ENCODE peak calls at places on chromosome 22, in ten cellular contexts. H is colonic mucosa, F is heart left ventricle, N is thoracic aorta, L is pancreas, B is tibial artery, M is heart right ventricle, X is PC-9, C is RWPE2, S is hepatocyte. R is an unnamed sample. For H3K4me1, the result is how much of the 10 kb centered on the place peaks cover.

GRCh38 chr22:46081831-46082210 is 68.5 kb upstream of the PPARA start:
- DNase-seq in H (no peak), F (no peak), N (no peak), L (peak), B (no peak), M (peak), X (no peak), C (no peak), S (no peak), R (no peak)

GRCh38 chr22:37154925-37155712 is 5.4 kb upstream of the IL2RB start:
- DNase-seq in H (no peak), F (no peak), N (no peak), L (no peak), B (no peak), M (no peak), X (peak), C (no peak), S (no peak), R (no peak)

GRCh38 chr22:24494182-24494534 is 974 bp upstream of the UPB1 start:
- DNase-seq in H (no peak), F (no peak), N (no peak), L (no peak), B (no peak), M (no peak), X (no peak), C (no peak), S (no peak), R (no peak)

GRCh38 chr22:44574057-44574456 is 76.0 kb upstream of the RTL6 start:
- DNase-seq in H (no peak), F (no peak), N (peak), L (peak), B (peak), M (no peak), X (peak), C (peak), S (peak), R (no peak)

GRCh38 chr22:43203471-43203981 is 16.6 kb upstream of the TTLL12 start:
- DNase-seq in H (no peak), F (no peak), N (no peak), L (no peak), B (no peak), M (no peak), X (no peak), C (no peak), S (no peak), R (no peak)

GRCh38 chr22:23063539-23064380 is 6.6 kb upstream of the GNAZ start:
- DNase-seq in H (peak), F (no peak), N (no peak), L (no peak), B (peak), M (peak), X (no peak), C (peak), S (peak), R (no peak)

GRCh38 chr22:43296279-43296902 is 46.8 kb downstream of the SCUBE1 start:
- DNase-seq in H (no peak), F (no peak), N (no peak), L (no peak), B (no peak), M (no peak), X (no peak), C (no peak), S (peak), R (no peak)

GRCh38 chr22:40446203-40446602 is 75.8 kb downstream of the SGSM3 start:
- DNase-seq in H (no peak), F (no peak), N (no peak), L (no peak), B (peak), M (no peak), X (no peak), C (no peak), S (no peak), R (no peak)

GRCh38 chr22:44309137-44309536 is 3.6 kb downstream of the SHISAL1 start:
- DNase-seq in H (peak), F (no peak), N (no peak), L (no peak), B (peak), M (no peak), X (peak), C (peak), S (peak), R (peak)

GRCh38 chr22:25057013-25057881 is 104.7 kb downstream of the KIAA1671 start:
- DNase-seq in H (peak), F (peak), N (no peak), L (peak), B (no peak), M (peak), X (no peak), C (no peak), S (peak), R (peak)

GRCh38 chr22:44664149-44664548 is 37.9 kb upstream of the PRR5 start:
- DNase-seq in H (peak), F (peak), N (no peak), L (no peak), B (peak), M (peak), X (no peak), C (no peak), S (peak), R (peak)

GRCh38 chr22:24981656-24982055 is 29.1 kb downstream of the KIAA1671 start:
- DNase-seq in H (no peak), F (no peak), N (no peak), L (no peak), B (no peak), M (no peak), X (no peak), C (no peak), S (no peak), R (no peak)

GRCh38 chr22:43550024-43550620 is 138.3 kb downstream of the MPPED1 start:
- DNase-seq in H (no peak), F (no peak), N (no peak), L (no peak), B (peak), M (no peak), X (no peak), C (no peak), S (no peak), R (peak)

GRCh38 chr22:44311855-44312170 is 938 bp downstream of the SHISAL1 start:
- DNase-seq in H (no peak), F (no peak), N (no peak), L (no peak), B (no peak), M (no peak), X (no peak), C (no peak), S (peak), R (no peak)

DNA sequence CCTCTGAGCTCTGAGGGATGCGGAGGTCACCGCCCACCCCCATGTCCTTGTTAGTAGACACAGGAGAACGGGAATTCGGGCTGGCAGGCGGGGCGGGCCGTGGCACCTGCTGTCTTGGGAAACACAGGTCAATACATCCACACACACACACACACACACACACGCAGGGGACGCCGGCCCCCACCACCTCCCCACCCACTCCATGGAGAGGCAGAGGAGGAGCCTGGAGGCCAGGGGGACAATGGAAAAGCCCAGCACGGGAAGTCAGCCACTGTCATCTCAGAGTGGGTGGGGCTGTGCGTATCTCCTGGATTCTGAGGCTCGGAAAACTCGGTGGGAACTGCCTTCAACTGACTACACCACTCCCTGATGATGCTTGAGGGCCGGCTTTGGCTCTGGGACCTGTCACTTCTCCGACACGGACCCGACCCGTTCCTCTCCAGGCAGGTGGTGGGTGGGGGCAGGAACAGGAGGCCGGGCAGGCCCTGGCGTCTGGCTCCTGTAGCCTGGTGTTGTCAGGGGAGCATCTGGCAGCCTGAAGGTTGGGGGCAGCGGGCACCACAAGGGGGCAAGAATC is 18.5 kb upstream of the TMEM184B start:
- DNase-seq in H (peak), F (peak), N (no peak), L (no peak), B (no peak), M (no peak), X (peak), C (no peak), S (peak), R (no peak)
- TF ChIP-seq CTCF in H (no peak), F (no peak), N (no peak), L (no peak), B (no peak), M (no peak), X (no peak), C (no peak), S (no peak), R (no peak)

DNA sequence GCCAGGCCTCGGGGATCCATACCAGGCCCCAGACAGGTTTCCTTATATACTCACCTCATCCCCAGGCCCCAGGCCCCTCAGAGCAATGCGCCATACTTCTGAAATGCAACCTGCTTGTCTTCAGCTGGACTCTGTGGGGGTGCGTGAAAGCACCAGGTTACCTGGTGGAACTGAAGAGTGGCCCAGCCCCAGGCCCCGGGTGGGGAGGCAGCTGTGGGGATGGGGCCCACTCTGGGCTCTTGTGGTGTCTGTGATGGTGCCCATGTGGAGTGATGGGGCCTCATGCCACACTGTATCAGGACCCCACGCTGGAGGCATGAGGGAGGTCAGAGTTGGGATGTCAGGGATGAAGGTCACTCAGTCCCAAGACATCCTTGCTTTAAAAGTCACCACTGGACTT is 999.0 kb downstream of the BRD1 start:
- DNase-seq in H (no peak), F (no peak), N (no peak), L (no peak), B (peak), M (no peak), X (no peak), C (no peak), S (no peak), R (no peak)
- H3K4me1 ChIP-seq in H (under half), F (under half), N (under half), L (under half), B (under half), M (under half), X (under half), C (under half), S (under half), R (under half)

DNA sequence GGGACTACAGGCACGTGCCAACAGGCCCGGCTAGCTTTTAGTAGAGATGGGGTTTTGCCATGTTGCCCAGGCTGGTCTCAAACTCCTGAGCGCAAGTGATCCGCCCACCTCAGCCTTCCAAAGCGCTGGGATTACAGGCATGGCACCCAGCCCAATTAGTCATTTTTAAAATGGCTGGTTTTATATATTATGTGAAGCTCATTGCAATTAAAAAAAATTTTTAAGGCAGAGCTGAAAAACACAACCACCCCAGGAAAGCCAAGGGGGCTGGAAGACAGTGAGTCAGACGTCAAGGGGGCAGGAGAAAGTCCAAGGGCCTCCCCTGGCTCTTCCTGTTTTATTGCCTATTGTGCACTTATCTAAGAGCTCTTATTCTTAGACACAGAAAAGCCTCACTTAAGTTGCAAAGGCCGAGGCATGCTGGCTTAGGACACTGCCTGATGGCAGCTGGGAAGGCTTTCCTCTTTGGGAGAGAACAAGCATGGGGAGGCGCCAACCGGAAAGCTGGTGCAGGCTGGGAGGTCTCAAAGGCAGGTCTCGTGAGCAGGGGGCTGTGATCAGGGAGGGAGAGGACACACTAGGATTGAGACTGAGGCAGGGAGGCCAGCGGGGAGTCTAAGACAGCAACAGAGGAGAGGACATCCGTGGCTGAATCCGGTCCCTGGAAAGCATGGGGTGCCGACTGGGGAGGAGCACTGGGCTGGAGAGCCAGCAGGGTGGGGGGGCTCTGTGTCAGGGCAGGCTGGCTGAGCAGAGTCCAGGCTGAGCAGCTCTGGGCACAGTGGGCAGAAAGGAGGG is 11.1 kb upstream of the OSM start:
- DNase-seq in H (peak), F (no peak), N (no peak), L (no peak), B (no peak), M (no peak), X (peak), C (no peak), S (peak), R (no peak)
- H3K4me3 ChIP-seq in H (no peak), F (peak), N (peak), L (no peak), B (no peak), M (no peak), X (no peak), C (no peak), S (no peak), R (no peak)

GRCh38 chr22:41946360-41947180 is at the start of gene CENPM:
- DNase-seq in H (peak), F (peak), N (peak), L (peak), B (peak), M (peak), X (peak), C (peak), S (peak), R (peak)
- TF ChIP-seq CTCF in H (no peak), F (peak), N (no peak), L (no peak), B (peak), M (no peak), X (no peak), C (no peak), S (peak), R (no peak)

DNA sequence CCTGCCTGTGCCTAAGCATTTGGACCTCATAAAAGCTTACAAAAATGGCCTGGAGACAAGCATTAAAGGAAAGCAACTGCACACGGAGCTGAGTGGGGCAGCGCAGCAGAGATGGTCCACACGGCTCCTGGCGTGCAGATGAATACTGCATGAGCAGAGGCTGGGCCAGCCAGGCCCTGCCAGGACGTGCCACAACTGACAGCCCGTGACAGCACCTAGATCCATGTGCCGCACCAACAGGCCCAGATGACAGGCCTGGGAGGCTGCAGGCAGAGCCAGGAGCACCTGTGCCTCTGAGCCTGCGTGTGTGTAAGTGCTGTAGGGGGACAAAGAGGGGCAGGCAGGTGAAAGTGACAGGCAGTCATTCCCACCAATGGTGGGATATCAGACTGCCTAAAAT is 33.4 kb downstream of the MICAL3 start:
- DNase-seq in H (no peak), F (no peak), N (no peak), L (no peak), B (no peak), M (peak), X (no peak), C (no peak), S (no peak), R (no peak)
- H3K4me1 ChIP-seq in H (under half), F (under half), N (under half), L (under half), B (under half), M (under half), X (under half), C (under half), S (under half), R (under half)

DNA sequence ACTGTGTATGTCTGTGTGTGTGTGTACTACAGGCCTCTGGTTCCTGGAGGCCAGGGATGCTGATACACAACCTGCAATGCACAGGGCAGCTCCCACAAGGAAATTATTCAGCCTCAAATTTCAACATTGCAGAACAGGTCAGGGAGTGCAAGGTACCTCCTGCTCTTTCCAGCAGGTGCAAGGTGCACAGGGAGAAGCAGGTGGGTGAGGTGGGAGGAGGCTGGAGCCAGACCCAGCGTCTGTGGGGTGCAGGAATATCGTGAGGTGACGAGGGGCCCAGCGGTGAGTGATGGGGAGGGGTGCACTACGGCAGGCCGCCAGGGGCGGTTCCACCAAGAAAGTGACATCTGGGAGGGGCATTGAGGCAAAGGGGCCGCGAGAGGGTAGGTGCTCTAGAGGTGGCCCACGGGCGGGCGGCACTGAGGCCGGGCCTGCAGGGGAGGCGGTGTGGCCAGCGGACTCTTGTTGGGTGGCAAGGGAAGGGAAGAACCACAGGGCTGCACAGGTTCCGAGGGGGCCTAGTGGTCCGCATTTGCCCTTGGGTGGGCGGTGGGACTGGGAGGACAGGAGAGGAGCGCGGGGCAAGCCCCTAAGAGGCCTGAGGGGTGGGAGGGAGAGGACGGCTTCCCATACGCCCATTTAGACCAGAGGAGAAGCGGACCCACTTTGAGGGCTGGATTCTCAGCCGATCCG is 21.6 kb downstream of the DGCR6L start:
- DNase-seq in H (no peak), F (no peak), N (no peak), L (no peak), B (no peak), M (no peak), X (no peak), C (no peak), S (no peak), R (no peak)
- H3K4me3 ChIP-seq in H (peak), F (peak), N (no peak), L (peak), B (peak), M (peak), X (no peak), C (no peak), S (no peak), R (no peak)

GRCh38 chr22:50641696-50642607 is 14.0 kb upstream of the ARSA start:
- DNase-seq in H (no peak), F (no peak), N (no peak), L (no peak), B (no peak), M (peak), X (no peak), C (no peak), S (peak), R (peak)
- TF ChIP-seq CTCF in H (peak), F (peak), N (no peak), L (no peak), B (peak), M (peak), X (no peak), C (no peak), S (peak), R (no peak)

R was measured in mucosa of descending colon.